ENCODE peak calls at places on chromosomes 6 and 20, in nine cellular contexts. One of them, this sample, is unnamed.

GRCh38 chr6:73610444-73611275 is 43.1 kb downstream of the SLC17A5 start:
- DNase-seq in colonic mucosa: no peak
- DNase-seq in fibroblast of the aortic adventitia: peak
- DNase-seq in BJ: peak
- DNase-seq in mucosa of descending colon: no peak
- DNase-seq in glutamatergic neuron: no peak
- DNase-seq in kidney epithelial cell: no peak
- DNase-seq in fibroblast of lung: peak
- DNase-seq in foreskin fibroblast: peak
- DNase-seq in this sample: no peak

GRCh38 chr6:4957521-4958231 is 46.2 kb downstream of the RPP40 start:
- DNase-seq in BJ: no peak
- DNase-seq in glutamatergic neuron: no peak
- DNase-seq in mucosa of descending colon: no peak
- DNase-seq in fibroblast of lung: no peak
- DNase-seq in foreskin fibroblast: no peak
- DNase-seq in fibroblast of the aortic adventitia: peak
- DNase-seq in colonic mucosa: no peak
- DNase-seq in kidney epithelial cell: no peak
- DNase-seq in this sample: no peak

GRCh38 chr6:44133003-44133931 is 5.9 kb downstream of the TMEM63B start:
- DNase-seq in mucosa of descending colon: peak
- DNase-seq in fibroblast of the aortic adventitia: peak
- DNase-seq in kidney epithelial cell: no peak
- DNase-seq in glutamatergic neuron: peak
- DNase-seq in foreskin fibroblast: peak
- DNase-seq in fibroblast of lung: peak
- DNase-seq in colonic mucosa: peak
- DNase-seq in BJ: no peak
- DNase-seq in this sample: no peak

GRCh38 chr6:150016324-150017185 is 8.8 kb downstream of the RAET1L start:
- DNase-seq in glutamatergic neuron: no peak
- DNase-seq in fibroblast of the aortic adventitia: peak
- DNase-seq in mucosa of descending colon: no peak
- DNase-seq in BJ: no peak
- DNase-seq in kidney epithelial cell: no peak
- DNase-seq in foreskin fibroblast: peak
- DNase-seq in fibroblast of lung: peak
- DNase-seq in colonic mucosa: peak
- DNase-seq in this sample: no peak

GRCh38 chr6:166456360-166457156 is 73.8 kb upstream of the MPC1 start:
- DNase-seq in fibroblast of the aortic adventitia: peak
- DNase-seq in glutamatergic neuron: peak
- DNase-seq in mucosa of descending colon: no peak
- DNase-seq in kidney epithelial cell: no peak
- DNase-seq in foreskin fibroblast: no peak
- DNase-seq in colonic mucosa: no peak
- DNase-seq in fibroblast of lung: peak
- DNase-seq in BJ: no peak
- DNase-seq in this sample: no peak

GRCh38 chr6:45507156-45507555 is 129.4 kb upstream of the SUPT3H start:
- DNase-seq in foreskin fibroblast: no peak
- DNase-seq in kidney epithelial cell: no peak
- DNase-seq in glutamatergic neuron: no peak
- DNase-seq in mucosa of descending colon: no peak
- DNase-seq in fibroblast of the aortic adventitia: no peak
- DNase-seq in fibroblast of lung: no peak
- DNase-seq in colonic mucosa: no peak
- DNase-seq in BJ: no peak
- DNase-seq in this sample: no peak

GRCh38 chr20:45365444-45365970 is 2.6 kb downstream of the SYS1 start:
- DNase-seq in foreskin fibroblast: no peak
- DNase-seq in kidney epithelial cell: no peak
- DNase-seq in mucosa of descending colon: no peak
- DNase-seq in glutamatergic neuron: no peak
- DNase-seq in BJ: no peak
- DNase-seq in colonic mucosa: no peak
- DNase-seq in fibroblast of the aortic adventitia: no peak
- DNase-seq in fibroblast of lung: no peak
- DNase-seq in this sample: no peak

GRCh38 chr6:149014631-149015171 is 267.9 kb downstream of the UST start:
- DNase-seq in BJ: no peak
- DNase-seq in foreskin fibroblast: peak
- DNase-seq in kidney epithelial cell: no peak
- DNase-seq in colonic mucosa: no peak
- DNase-seq in fibroblast of lung: peak
- DNase-seq in mucosa of descending colon: no peak
- DNase-seq in fibroblast of the aortic adventitia: no peak
- DNase-seq in glutamatergic neuron: no peak
- DNase-seq in this sample: no peak

GRCh38 chr20:17598013-17598550 is 28.2 kb downstream of the DSTN start:
- DNase-seq in BJ: no peak
- DNase-seq in kidney epithelial cell: no peak
- DNase-seq in fibroblast of lung: no peak
- DNase-seq in colonic mucosa: no peak
- DNase-seq in fibroblast of the aortic adventitia: no peak
- DNase-seq in foreskin fibroblast: no peak
- DNase-seq in glutamatergic neuron: no peak
- DNase-seq in mucosa of descending colon: no peak
- DNase-seq in this sample: no peak

GRCh38 chr6:123956492-123957139 is 153.0 kb downstream of the NKAIN2 start:
- DNase-seq in glutamatergic neuron: no peak
- DNase-seq in BJ: no peak
- DNase-seq in mucosa of descending colon: no peak
- DNase-seq in fibroblast of lung: no peak
- DNase-seq in colonic mucosa: no peak
- DNase-seq in kidney epithelial cell: no peak
- DNase-seq in fibroblast of the aortic adventitia: no peak
- DNase-seq in foreskin fibroblast: no peak
- DNase-seq in this sample: no peak

GRCh38 chr6:149717588-149718458 is at the start of gene LATS1:
- DNase-seq in fibroblast of the aortic adventitia: peak
- DNase-seq in glutamatergic neuron: peak
- DNase-seq in kidney epithelial cell: peak
- DNase-seq in fibroblast of lung: peak
- DNase-seq in BJ: no peak
- DNase-seq in colonic mucosa: peak
- DNase-seq in mucosa of descending colon: peak
- DNase-seq in foreskin fibroblast: peak
- DNase-seq in this sample: peak

GRCh38 chr6:35294308-35294945 is 3.2 kb upstream of the DEF6 start:
- DNase-seq in kidney epithelial cell: no peak
- DNase-seq in glutamatergic neuron: peak
- DNase-seq in BJ: no peak
- DNase-seq in colonic mucosa: no peak
- DNase-seq in mucosa of descending colon: no peak
- DNase-seq in fibroblast of lung: peak
- DNase-seq in foreskin fibroblast: peak
- DNase-seq in fibroblast of the aortic adventitia: peak
- DNase-seq in this sample: peak

GRCh38 chr6:157137501-157137900 is 185.8 kb downstream of the TMEM242 start:
- DNase-seq in BJ: no peak
- DNase-seq in kidney epithelial cell: no peak
- DNase-seq in glutamatergic neuron: no peak
- DNase-seq in fibroblast of lung: no peak
- DNase-seq in mucosa of descending colon: no peak
- DNase-seq in colonic mucosa: no peak
- DNase-seq in foreskin fibroblast: no peak
- DNase-seq in fibroblast of the aortic adventitia: no peak
- DNase-seq in this sample: no peak

GRCh38 chr6:53850527-53850926 is 55.7 kb downstream of the LRRC1 start:
- DNase-seq in BJ: no peak
- DNase-seq in kidney epithelial cell: no peak
- DNase-seq in fibroblast of lung: no peak
- DNase-seq in mucosa of descending colon: no peak
- DNase-seq in colonic mucosa: no peak
- DNase-seq in glutamatergic neuron: no peak
- DNase-seq in foreskin fibroblast: no peak
- DNase-seq in fibroblast of the aortic adventitia: no peak
- DNase-seq in this sample: no peak

GRCh38 chr20:32050851-32051556 is 1.0 kb upstream of the HCK start:
- DNase-seq in mucosa of descending colon: peak
- DNase-seq in kidney epithelial cell: no peak
- DNase-seq in BJ: no peak
- DNase-seq in glutamatergic neuron: no peak
- DNase-seq in foreskin fibroblast: no peak
- DNase-seq in fibroblast of the aortic adventitia: no peak
- DNase-seq in colonic mucosa: peak
- DNase-seq in fibroblast of lung: no peak
- DNase-seq in this sample: no peak

GRCh38 chr20:38880952-38881735 is 45.1 kb upstream of the FAM83D start:
- DNase-seq in glutamatergic neuron: peak
- DNase-seq in kidney epithelial cell: no peak
- DNase-seq in fibroblast of lung: no peak
- DNase-seq in mucosa of descending colon: no peak
- DNase-seq in foreskin fibroblast: no peak
- DNase-seq in fibroblast of the aortic adventitia: no peak
- DNase-seq in colonic mucosa: no peak
- DNase-seq in BJ: no peak
- DNase-seq in this sample: peak
- TF ChIP-seq CTCF in glutamatergic neuron: no peak
- TF ChIP-seq CTCF in kidney epithelial cell: no peak
- TF ChIP-seq CTCF in fibroblast of lung: no peak
- TF ChIP-seq CTCF in mucosa of descending colon: no peak
- TF ChIP-seq CTCF in foreskin fibroblast: no peak
- TF ChIP-seq CTCF in fibroblast of the aortic adventitia: no peak
- TF ChIP-seq CTCF in colonic mucosa: no peak
- TF ChIP-seq CTCF in BJ: no peak
- TF ChIP-seq CTCF in this sample: no peak

DNA sequence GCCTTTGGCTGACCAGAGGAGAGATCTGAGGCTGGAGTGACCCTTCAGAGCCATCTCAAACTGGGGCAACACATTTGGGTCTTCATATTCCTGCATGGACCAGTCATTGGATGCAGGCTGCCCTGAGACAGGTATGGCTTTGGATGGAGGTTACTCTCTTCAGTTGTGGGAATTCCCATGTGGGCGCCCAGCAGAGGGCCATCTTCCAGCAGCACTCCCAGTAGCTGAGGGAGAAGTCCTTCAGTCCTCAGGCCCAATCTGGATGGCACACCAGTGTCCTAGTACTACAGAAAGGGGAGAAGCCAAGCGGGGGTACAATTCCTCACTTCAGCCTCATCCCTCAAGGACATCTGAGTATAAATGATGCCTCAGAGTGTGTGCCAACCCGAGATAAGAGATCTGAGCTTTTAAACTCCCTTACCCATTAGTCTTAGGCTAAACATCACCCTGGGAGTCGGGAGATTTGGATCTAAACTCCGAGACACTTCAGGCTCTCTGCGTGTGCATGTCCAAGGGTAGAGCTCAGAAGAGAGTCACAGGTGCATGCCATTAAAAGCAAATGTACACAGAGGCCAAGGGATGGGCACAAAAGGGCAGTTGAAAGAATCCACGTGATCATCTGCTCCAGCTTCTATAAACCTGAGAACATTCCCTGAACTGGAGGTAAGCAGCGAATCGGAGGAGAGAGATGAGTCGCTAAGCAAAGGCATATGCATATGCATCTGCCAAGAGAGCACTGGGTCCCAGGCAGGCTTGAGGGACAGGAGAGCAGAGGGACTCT is 204.6 kb downstream of the CD83 start:
- DNase-seq in BJ: no peak
- DNase-seq in fibroblast of the aortic adventitia: no peak
- DNase-seq in kidney epithelial cell: no peak
- DNase-seq in colonic mucosa: peak
- DNase-seq in mucosa of descending colon: peak
- DNase-seq in fibroblast of lung: no peak
- DNase-seq in glutamatergic neuron: no peak
- DNase-seq in foreskin fibroblast: no peak
- DNase-seq in this sample: no peak
- TF ChIP-seq CTCF in BJ: peak
- TF ChIP-seq CTCF in fibroblast of the aortic adventitia: no peak
- TF ChIP-seq CTCF in kidney epithelial cell: no peak
- TF ChIP-seq CTCF in colonic mucosa: no peak
- TF ChIP-seq CTCF in mucosa of descending colon: no peak
- TF ChIP-seq CTCF in fibroblast of lung: no peak
- TF ChIP-seq CTCF in glutamatergic neuron: no peak
- TF ChIP-seq CTCF in foreskin fibroblast: peak
- TF ChIP-seq CTCF in this sample: peak

DNA sequence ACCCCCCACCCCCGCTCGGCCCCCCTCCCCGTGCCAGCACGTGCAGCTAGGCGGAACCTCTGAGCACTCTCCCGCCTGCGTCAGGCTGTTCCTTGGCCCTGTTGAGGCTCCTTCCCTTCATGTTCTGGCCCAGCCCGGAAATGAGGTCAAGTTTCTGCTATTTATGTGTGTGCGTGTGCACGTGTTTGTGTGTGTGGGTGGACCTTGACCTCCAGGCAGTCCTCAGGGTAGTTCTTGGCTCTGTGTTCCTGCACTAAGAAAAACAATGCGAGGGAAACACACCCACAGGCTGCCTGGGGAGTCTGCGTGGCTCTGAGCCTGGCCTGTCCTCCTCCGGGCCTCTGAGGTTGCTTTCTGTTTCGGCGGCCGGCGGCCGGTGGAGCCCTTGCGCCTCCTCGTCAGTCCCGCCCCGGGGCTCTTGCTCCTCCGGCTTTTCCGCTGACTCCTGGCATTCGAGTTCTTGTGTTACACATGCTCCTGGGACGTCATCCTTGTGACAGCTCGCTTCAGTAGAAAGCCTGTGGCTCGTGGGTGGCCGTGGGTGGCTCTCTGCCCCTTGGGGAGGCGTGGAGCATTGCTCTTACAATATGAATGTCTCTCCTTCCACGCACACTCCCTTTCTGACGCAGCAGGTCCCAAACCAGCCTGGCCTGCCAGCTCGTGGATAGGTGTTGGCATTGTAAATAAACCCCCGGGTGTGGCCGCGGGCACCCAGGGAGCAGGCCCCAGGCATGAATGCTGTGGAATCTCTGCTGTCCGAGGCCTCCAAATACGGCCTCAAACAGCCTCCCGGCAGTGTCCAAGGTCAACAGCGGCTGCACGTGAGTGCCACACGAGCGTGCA is 10.0 kb downstream of the SLCO4A1 start:
- DNase-seq in fibroblast of lung: peak
- DNase-seq in mucosa of descending colon: peak
- DNase-seq in glutamatergic neuron: no peak
- DNase-seq in kidney epithelial cell: peak
- DNase-seq in fibroblast of the aortic adventitia: peak
- DNase-seq in BJ: peak
- DNase-seq in foreskin fibroblast: peak
- DNase-seq in colonic mucosa: peak
- DNase-seq in this sample: no peak
- TF ChIP-seq CTCF in fibroblast of lung: no peak
- TF ChIP-seq CTCF in mucosa of descending colon: no peak
- TF ChIP-seq CTCF in glutamatergic neuron: no peak
- TF ChIP-seq CTCF in kidney epithelial cell: no peak
- TF ChIP-seq CTCF in fibroblast of the aortic adventitia: no peak
- TF ChIP-seq CTCF in BJ: peak
- TF ChIP-seq CTCF in foreskin fibroblast: peak
- TF ChIP-seq CTCF in colonic mucosa: no peak
- TF ChIP-seq CTCF in this sample: peak

DNA sequence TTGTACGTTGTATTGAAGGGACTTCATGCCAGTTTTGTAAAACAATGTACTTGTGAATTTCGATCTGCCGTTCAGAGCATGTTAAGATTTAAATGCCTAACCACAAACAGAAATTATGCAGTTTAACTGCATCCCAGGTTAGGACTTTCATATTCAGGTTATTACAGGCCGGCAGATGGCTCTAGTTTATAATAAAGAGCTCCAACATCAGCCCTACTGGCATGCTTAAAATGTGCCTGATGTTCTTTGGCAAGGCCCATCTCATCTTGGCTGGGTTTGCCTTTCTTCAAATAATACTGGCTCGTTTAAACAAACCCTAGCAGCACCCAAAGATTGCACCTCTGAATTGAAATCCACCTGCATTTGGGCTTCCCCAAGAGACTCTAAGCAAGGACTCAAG is 169.3 kb upstream of the RIN2 start:
- DNase-seq in mucosa of descending colon: no peak
- DNase-seq in colonic mucosa: no peak
- DNase-seq in fibroblast of the aortic adventitia: peak
- DNase-seq in foreskin fibroblast: no peak
- DNase-seq in kidney epithelial cell: no peak
- DNase-seq in BJ: no peak
- DNase-seq in glutamatergic neuron: no peak
- DNase-seq in fibroblast of lung: no peak
- DNase-seq in this sample: no peak
- TF ChIP-seq CTCF in mucosa of descending colon: no peak
- TF ChIP-seq CTCF in colonic mucosa: no peak
- TF ChIP-seq CTCF in fibroblast of the aortic adventitia: no peak
- TF ChIP-seq CTCF in foreskin fibroblast: no peak
- TF ChIP-seq CTCF in kidney epithelial cell: no peak
- TF ChIP-seq CTCF in BJ: no peak
- TF ChIP-seq CTCF in glutamatergic neuron: no peak
- TF ChIP-seq CTCF in fibroblast of lung: no peak
- TF ChIP-seq CTCF in this sample: no peak

This sample was measured in chondrocyte.